ENCODE peak calls at places on chromosomes 4 and X, in six cellular contexts. J, A, I, F, U and G are unnamed samples. For H3K4me1, the result is how much of the 10 kb centered on the place peaks cover.

GRCh38 chr4:43992552-43992951 is 456.1 kb downstream of the KCTD8 start:
- DNase-seq in A (no peak), J (no peak), I (no peak), F (no peak), U (no peak), G (no peak)

GRCh38 chrX:12701625-12702024 is 89.6 kb upstream of the PRPS2 start:
- DNase-seq in J (peak), I (peak), F (peak), A (peak), U (no peak), G (peak)

GRCh38 chrX:80810365-80810978 is 795 bp upstream of the BRWD3 start:
- DNase-seq in J (no peak), I (no peak), U (no peak), A (no peak), F (no peak), G (no peak)

GRCh38 chrX:1483843-1484637 is 31.3 kb upstream of the ASMTL start:
- DNase-seq in I (no peak), F (no peak), J (no peak), U (no peak), A (no peak), G (no peak)

GRCh38 chr4:16725252-16725651 is 173.2 kb downstream of the LDB2 start:
- DNase-seq in U (no peak), A (no peak), J (no peak), I (no peak), F (no peak), G (no peak)

GRCh38 chr4:26779224-26779623 is 81.4 kb upstream of the STIM2 start:
- DNase-seq in A (no peak), I (no peak), U (no peak), F (no peak), J (no peak), G (no peak)

GRCh38 chrX:9114245-9114644 is 80.3 kb upstream of the FAM9B start:
- DNase-seq in A (no peak), F (no peak), U (no peak), I (no peak), J (no peak), G (no peak)

GRCh38 chrX:1453951-1454785 is 1.5 kb upstream of the ASMTL start:
- DNase-seq in I (peak), U (peak), F (peak), J (peak), A (peak), G (peak)

GRCh38 chr4:2257361-2258001 is 4.4 kb downstream of the MXD4 start:
- DNase-seq in J (peak), A (no peak), U (no peak), F (peak), I (no peak), G (peak)

GRCh38 chr4:54225671-54226398 is 3.3 kb upstream of the PDGFRA start:
- DNase-seq in U (peak), I (no peak), J (no peak), F (no peak), A (no peak), G (no peak)

GRCh38 chr4:185734214-185734613 is 77.8 kb downstream of the SORBS2 start:
- DNase-seq in F (no peak), I (no peak), U (no peak), J (no peak), A (no peak), G (no peak)

DNA sequence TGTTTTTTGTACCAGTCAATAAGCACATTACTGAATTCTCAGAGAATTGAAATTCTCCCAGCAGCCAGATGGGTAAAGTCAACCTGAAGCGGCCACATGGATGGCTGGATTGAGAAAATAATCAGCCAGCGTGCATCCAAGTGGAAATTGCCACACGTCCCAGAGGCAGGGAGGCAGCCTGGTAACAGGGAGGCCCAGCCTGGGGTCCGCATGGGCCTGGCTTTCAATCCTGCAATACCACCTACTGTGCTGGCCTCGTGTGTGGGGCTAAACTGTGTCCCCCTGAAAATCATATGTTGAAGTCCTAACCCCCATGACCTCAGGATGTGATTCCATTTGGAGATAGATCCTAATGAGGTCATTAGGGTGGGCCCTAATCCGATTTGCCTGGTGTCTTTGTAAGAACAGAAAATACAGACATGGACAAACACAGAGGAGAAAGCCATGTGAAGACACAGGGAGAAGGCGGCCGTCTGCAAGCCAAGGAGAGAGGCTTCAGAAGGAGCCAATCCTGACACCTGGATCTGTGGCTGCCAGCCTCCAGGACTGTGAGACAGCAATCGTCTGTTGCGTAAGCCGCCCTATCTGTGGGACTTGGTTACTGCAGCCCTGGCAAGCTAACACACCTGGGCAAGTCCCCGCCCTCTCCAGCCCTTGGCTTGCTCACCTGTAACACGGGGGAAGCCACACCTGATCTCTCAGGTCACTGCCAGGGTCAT is 90.3 kb downstream of the JAKMIP1 start:
- DNase-seq in F (peak), J (no peak), I (peak), U (no peak), A (no peak), G (no peak)
- TF ChIP-seq CTCF in F (peak), J (no peak), I (no peak), U (no peak), A (no peak), G (no peak)

GRCh38 chr4:11485926-11486325 is 57.2 kb upstream of the HS3ST1 start:
- DNase-seq in U (no peak), I (no peak), A (no peak), J (no peak), F (no peak), G (no peak)

GRCh38 chr4:11480683-11481082 is 52.0 kb upstream of the HS3ST1 start:
- DNase-seq in F (no peak), U (no peak), J (no peak), A (no peak), I (no peak), G (peak)

GRCh38 chr4:11487876-11488545 is 59.3 kb upstream of the HS3ST1 start:
- DNase-seq in F (no peak), A (no peak), I (peak), J (no peak), U (no peak), G (no peak)

GRCh38 chr4:11487139-11487538 is 58.4 kb upstream of the HS3ST1 start:
- DNase-seq in A (no peak), U (no peak), F (no peak), I (no peak), J (no peak), G (no peak)

DNA sequence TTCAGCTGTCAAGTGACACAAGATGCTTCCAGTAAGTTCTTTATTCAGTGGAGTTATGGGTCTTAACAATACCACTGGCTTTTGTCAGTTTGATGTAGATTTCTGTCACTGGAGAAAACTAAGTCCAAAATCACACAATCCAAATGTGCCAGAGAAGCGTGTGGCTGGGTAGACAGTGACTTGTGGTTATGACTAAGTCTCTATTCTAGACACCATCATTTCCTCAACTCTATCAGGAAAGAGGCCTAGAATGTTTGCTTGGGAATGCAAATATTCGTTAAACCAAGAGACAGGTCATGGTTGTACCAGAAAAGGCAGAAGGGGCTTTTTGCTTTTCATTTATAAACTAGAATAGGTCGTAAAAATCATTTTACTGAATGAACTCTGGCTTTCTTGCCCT is 54.4 kb upstream of the HS3ST1 start:
- DNase-seq in J (no peak), A (no peak), U (no peak), F (no peak), I (no peak), G (no peak)
- H3K4me1 ChIP-seq in J (under half), A (under half), U (under half), F (under half), I (under half), G (under half)

GRCh38 chr4:81919238-81919637 is 447.5 kb upstream of the RASGEF1B start:
- DNase-seq in F (no peak), I (peak), J (no peak), U (no peak), A (no peak), G (no peak)
- TF ChIP-seq CTCF in F (no peak), I (peak), J (peak), U (peak), A (no peak), G (no peak)

DNA sequence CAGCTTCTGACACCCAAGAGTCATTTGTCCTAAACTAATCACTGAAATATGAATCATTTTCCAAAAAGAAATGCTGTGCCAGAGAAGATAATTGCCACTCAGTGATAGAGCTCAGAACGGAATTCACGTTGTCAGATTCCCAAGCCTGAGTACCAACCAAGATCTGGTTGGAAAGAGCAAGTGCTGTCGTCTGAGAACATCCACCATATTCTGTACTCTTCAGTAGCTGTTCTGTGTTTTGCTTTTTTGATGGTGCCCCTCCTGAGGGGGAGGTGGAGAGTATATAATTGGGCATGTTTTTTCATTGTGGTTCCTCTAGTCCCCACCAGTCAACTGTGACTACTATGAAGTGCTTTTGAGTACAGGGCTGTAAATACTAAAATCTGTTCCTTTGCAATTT is 13.2 kb downstream of the RUFY3 start:
- DNase-seq in F (no peak), I (no peak), A (no peak), U (no peak), J (no peak), G (no peak)
- H3K4me1 ChIP-seq in F (under half), I (under half), A (under half), U (under half), J (under half), G (under half)

DNA sequence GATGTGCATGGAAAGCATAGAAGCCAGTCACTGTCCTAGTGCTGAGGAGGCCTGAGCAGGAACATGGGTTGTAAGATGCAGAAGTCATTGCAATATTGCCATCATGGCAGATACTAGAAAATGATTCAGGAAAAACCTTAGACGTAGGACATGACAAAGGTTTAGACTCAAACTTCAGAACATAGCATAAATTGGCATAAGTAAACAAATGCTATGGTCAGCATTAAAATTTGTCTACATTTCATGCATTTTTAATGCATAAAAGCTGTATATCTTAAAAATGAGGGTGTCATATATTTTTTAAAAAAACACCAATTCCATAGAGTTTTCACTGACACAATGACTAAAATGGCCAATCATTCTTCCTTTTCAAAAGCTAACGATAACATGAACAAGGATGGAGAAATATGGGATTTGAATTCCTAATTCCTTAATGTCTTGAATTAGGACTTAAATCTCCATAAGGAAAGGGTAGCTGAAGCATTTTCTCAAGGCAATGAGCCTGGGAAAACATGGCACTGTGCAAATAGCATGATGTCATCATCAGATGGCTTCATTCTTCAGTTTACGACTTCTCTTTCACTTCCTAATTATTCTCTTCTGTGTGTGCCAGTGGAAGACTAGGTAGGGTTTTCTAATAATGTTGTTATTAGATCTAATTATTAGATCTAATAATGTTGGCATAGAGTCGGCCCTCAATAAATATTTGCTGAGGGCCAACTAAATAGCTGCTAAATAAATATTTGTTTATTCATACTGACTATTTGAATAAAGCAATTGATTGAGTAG is 125.1 kb upstream of the FRG1 start:
- DNase-seq in U (no peak), J (no peak), A (no peak), F (no peak), I (no peak), G (no peak)
- TF ChIP-seq CTCF in U (no peak), J (no peak), A (no peak), F (no peak), I (no peak), G (no peak)

DNA sequence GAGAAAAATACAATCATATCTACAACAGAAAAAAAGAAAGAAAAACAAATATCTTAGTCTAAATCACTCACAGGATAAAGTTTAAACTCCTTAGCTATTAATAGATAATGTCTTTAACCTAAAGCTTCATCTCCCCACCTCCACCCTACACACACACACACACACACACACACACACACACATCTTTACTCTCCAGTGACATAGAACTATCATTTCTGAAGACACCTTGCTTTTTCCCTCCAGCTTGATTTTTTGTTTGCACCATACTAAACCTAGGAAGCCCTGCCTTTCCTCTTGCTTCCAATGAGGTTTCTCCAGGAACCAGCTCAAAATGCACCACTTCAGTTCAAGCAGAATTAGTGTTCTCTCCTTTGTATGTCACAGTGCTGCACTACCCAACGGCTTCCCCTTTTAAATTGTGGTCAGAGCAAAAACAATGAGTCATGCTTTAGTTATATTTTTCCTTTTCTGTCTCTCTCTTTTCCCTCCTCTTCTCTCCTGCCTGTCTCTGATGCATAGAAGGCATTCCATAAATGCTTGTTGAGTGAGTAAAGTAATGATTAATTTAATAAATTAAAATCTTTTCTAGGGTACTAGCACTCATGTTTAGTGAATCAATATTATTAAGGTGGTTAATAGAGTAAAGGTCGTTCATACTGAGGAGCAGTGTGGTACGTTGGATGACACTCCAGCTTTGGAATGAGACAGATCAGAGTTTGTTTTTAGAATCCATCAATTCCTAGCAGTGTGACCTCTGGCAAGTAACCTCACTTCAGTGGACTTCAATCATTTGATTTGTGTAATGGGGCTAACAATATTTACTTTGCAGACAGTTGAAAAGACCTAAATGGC is 5.9 kb downstream of the RTL3 start:
- DNase-seq in J (no peak), A (no peak), I (peak), F (no peak), U (no peak), G (no peak)
- H3K4me1 ChIP-seq in J (under half), A (under half), I (under half), F (under half), U (under half), G (under half)

GRCh38 chrX:140572724-140573123 is 67.9 kb upstream of the SOX3 start:
- DNase-seq in F (peak), J (no peak), I (peak), A (no peak), U (no peak), G (no peak)
- TF ChIP-seq CTCF in F (peak), J (peak), I (peak), A (no peak), U (peak), G (no peak)